ENCODE peak calls at places on chromosomes 2 and 18, in nine cellular contexts. One of them, this sample, is unnamed.

GRCh38 chr2:52269696-52270485 is 1238.0 kb upstream of the NRXN1 start:
- DNase-seq in kidney glomerular epithelial cell: no peak
- DNase-seq in T-helper 17 cell: no peak
- DNase-seq in stimulated activated CD4-positive, alpha-beta T cell treated with anti-CD3 and anti-CD28 coated beads, Interleukin-12 subunit alpha, Interleukin-12 subunit beta, amount 100 ng/mL, for 24 hours: no peak
- DNase-seq in activated naive CD8-positive, alpha-beta T cell treated with anti-CD3 and anti-CD28 coated beads, Interleukin-2, amount 50 U/mL, for 24 hours: no peak
- DNase-seq in B cell: no peak
- DNase-seq in T-cell: no peak
- DNase-seq in CD4-positive, alpha-beta T cell: no peak
- DNase-seq in A172: no peak
- DNase-seq in this sample: no peak

GRCh38 chr2:23478087-23478932 is 93.3 kb downstream of the KLHL29 start:
- DNase-seq in kidney glomerular epithelial cell: no peak
- DNase-seq in T-helper 17 cell: no peak
- DNase-seq in stimulated activated CD4-positive, alpha-beta T cell treated with anti-CD3 and anti-CD28 coated beads, Interleukin-12 subunit alpha, Interleukin-12 subunit beta, amount 100 ng/mL, for 24 hours: no peak
- DNase-seq in activated naive CD8-positive, alpha-beta T cell treated with anti-CD3 and anti-CD28 coated beads, Interleukin-2, amount 50 U/mL, for 24 hours: no peak
- DNase-seq in B cell: no peak
- DNase-seq in T-cell: no peak
- DNase-seq in CD4-positive, alpha-beta T cell: no peak
- DNase-seq in A172: no peak
- DNase-seq in this sample: peak

GRCh38 chr2:121063471-121063870 is 221.5 kb downstream of the TFCP2L1 start:
- DNase-seq in kidney glomerular epithelial cell: no peak
- DNase-seq in T-helper 17 cell: no peak
- DNase-seq in stimulated activated CD4-positive, alpha-beta T cell treated with anti-CD3 and anti-CD28 coated beads, Interleukin-12 subunit alpha, Interleukin-12 subunit beta, amount 100 ng/mL, for 24 hours: no peak
- DNase-seq in activated naive CD8-positive, alpha-beta T cell treated with anti-CD3 and anti-CD28 coated beads, Interleukin-2, amount 50 U/mL, for 24 hours: no peak
- DNase-seq in B cell: no peak
- DNase-seq in T-cell: no peak
- DNase-seq in CD4-positive, alpha-beta T cell: no peak
- DNase-seq in A172: no peak
- DNase-seq in this sample: no peak

GRCh38 chr18:11719621-11720020 is 30.6 kb downstream of the GNAL start:
- DNase-seq in kidney glomerular epithelial cell: no peak
- DNase-seq in T-helper 17 cell: no peak
- DNase-seq in stimulated activated CD4-positive, alpha-beta T cell treated with anti-CD3 and anti-CD28 coated beads, Interleukin-12 subunit alpha, Interleukin-12 subunit beta, amount 100 ng/mL, for 24 hours: no peak
- DNase-seq in activated naive CD8-positive, alpha-beta T cell treated with anti-CD3 and anti-CD28 coated beads, Interleukin-2, amount 50 U/mL, for 24 hours: no peak
- DNase-seq in B cell: no peak
- DNase-seq in T-cell: no peak
- DNase-seq in CD4-positive, alpha-beta T cell: no peak
- DNase-seq in A172: no peak
- DNase-seq in this sample: no peak

GRCh38 chr2:213306320-213306942 is 22.2 kb downstream of the SPAG16 start:
- DNase-seq in kidney glomerular epithelial cell: no peak
- DNase-seq in T-helper 17 cell: no peak
- DNase-seq in stimulated activated CD4-positive, alpha-beta T cell treated with anti-CD3 and anti-CD28 coated beads, Interleukin-12 subunit alpha, Interleukin-12 subunit beta, amount 100 ng/mL, for 24 hours: no peak
- DNase-seq in activated naive CD8-positive, alpha-beta T cell treated with anti-CD3 and anti-CD28 coated beads, Interleukin-2, amount 50 U/mL, for 24 hours: no peak
- DNase-seq in B cell: no peak
- DNase-seq in T-cell: no peak
- DNase-seq in CD4-positive, alpha-beta T cell: no peak
- DNase-seq in A172: peak
- DNase-seq in this sample: peak

GRCh38 chr2:173830169-173830568 is 135.0 kb downstream of the SP3 start:
- DNase-seq in kidney glomerular epithelial cell: no peak
- DNase-seq in T-helper 17 cell: no peak
- DNase-seq in stimulated activated CD4-positive, alpha-beta T cell treated with anti-CD3 and anti-CD28 coated beads, Interleukin-12 subunit alpha, Interleukin-12 subunit beta, amount 100 ng/mL, for 24 hours: no peak
- DNase-seq in activated naive CD8-positive, alpha-beta T cell treated with anti-CD3 and anti-CD28 coated beads, Interleukin-2, amount 50 U/mL, for 24 hours: no peak
- DNase-seq in B cell: no peak
- DNase-seq in T-cell: no peak
- DNase-seq in CD4-positive, alpha-beta T cell: no peak
- DNase-seq in A172: no peak
- DNase-seq in this sample: no peak

GRCh38 chr2:59413751-59414570 is 1139.5 kb downstream of the BCL11A start:
- DNase-seq in kidney glomerular epithelial cell: no peak
- DNase-seq in T-helper 17 cell: no peak
- DNase-seq in stimulated activated CD4-positive, alpha-beta T cell treated with anti-CD3 and anti-CD28 coated beads, Interleukin-12 subunit alpha, Interleukin-12 subunit beta, amount 100 ng/mL, for 24 hours: no peak
- DNase-seq in activated naive CD8-positive, alpha-beta T cell treated with anti-CD3 and anti-CD28 coated beads, Interleukin-2, amount 50 U/mL, for 24 hours: no peak
- DNase-seq in B cell: no peak
- DNase-seq in T-cell: no peak
- DNase-seq in CD4-positive, alpha-beta T cell: no peak
- DNase-seq in A172: no peak
- DNase-seq in this sample: no peak

GRCh38 chr2:176533505-176534193 is 264.4 kb downstream of the MTX2 start:
- DNase-seq in kidney glomerular epithelial cell: no peak
- DNase-seq in T-helper 17 cell: no peak
- DNase-seq in stimulated activated CD4-positive, alpha-beta T cell treated with anti-CD3 and anti-CD28 coated beads, Interleukin-12 subunit alpha, Interleukin-12 subunit beta, amount 100 ng/mL, for 24 hours: no peak
- DNase-seq in activated naive CD8-positive, alpha-beta T cell treated with anti-CD3 and anti-CD28 coated beads, Interleukin-2, amount 50 U/mL, for 24 hours: no peak
- DNase-seq in B cell: no peak
- DNase-seq in T-cell: no peak
- DNase-seq in CD4-positive, alpha-beta T cell: no peak
- DNase-seq in A172: no peak
- DNase-seq in this sample: no peak

GRCh38 chr2:43174368-43175186 is 51.8 kb downstream of the ZFP36L2 start:
- DNase-seq in kidney glomerular epithelial cell: no peak
- DNase-seq in T-helper 17 cell: peak
- DNase-seq in stimulated activated CD4-positive, alpha-beta T cell treated with anti-CD3 and anti-CD28 coated beads, Interleukin-12 subunit alpha, Interleukin-12 subunit beta, amount 100 ng/mL, for 24 hours: peak
- DNase-seq in activated naive CD8-positive, alpha-beta T cell treated with anti-CD3 and anti-CD28 coated beads, Interleukin-2, amount 50 U/mL, for 24 hours: peak
- DNase-seq in B cell: peak
- DNase-seq in T-cell: peak
- DNase-seq in CD4-positive, alpha-beta T cell: peak
- DNase-seq in A172: no peak
- DNase-seq in this sample: no peak

GRCh38 chr2:179218848-179219594 is 45.6 kb downstream of the SESTD1 start:
- DNase-seq in kidney glomerular epithelial cell: peak
- DNase-seq in T-helper 17 cell: no peak
- DNase-seq in stimulated activated CD4-positive, alpha-beta T cell treated with anti-CD3 and anti-CD28 coated beads, Interleukin-12 subunit alpha, Interleukin-12 subunit beta, amount 100 ng/mL, for 24 hours: peak
- DNase-seq in activated naive CD8-positive, alpha-beta T cell treated with anti-CD3 and anti-CD28 coated beads, Interleukin-2, amount 50 U/mL, for 24 hours: peak
- DNase-seq in B cell: peak
- DNase-seq in T-cell: peak
- DNase-seq in CD4-positive, alpha-beta T cell: peak
- DNase-seq in A172: peak
- DNase-seq in this sample: no peak

GRCh38 chr2:18771212-18771611 is 181.8 kb upstream of the NT5C1B start:
- DNase-seq in kidney glomerular epithelial cell: peak
- DNase-seq in T-helper 17 cell: no peak
- DNase-seq in stimulated activated CD4-positive, alpha-beta T cell treated with anti-CD3 and anti-CD28 coated beads, Interleukin-12 subunit alpha, Interleukin-12 subunit beta, amount 100 ng/mL, for 24 hours: no peak
- DNase-seq in activated naive CD8-positive, alpha-beta T cell treated with anti-CD3 and anti-CD28 coated beads, Interleukin-2, amount 50 U/mL, for 24 hours: no peak
- DNase-seq in B cell: no peak
- DNase-seq in T-cell: no peak
- DNase-seq in CD4-positive, alpha-beta T cell: no peak
- DNase-seq in A172: peak
- DNase-seq in this sample: no peak

GRCh38 chr2:102975996-102976636 is 214.3 kb downstream of the TMEM182 start:
- DNase-seq in kidney glomerular epithelial cell: peak
- DNase-seq in T-helper 17 cell: no peak
- DNase-seq in stimulated activated CD4-positive, alpha-beta T cell treated with anti-CD3 and anti-CD28 coated beads, Interleukin-12 subunit alpha, Interleukin-12 subunit beta, amount 100 ng/mL, for 24 hours: no peak
- DNase-seq in activated naive CD8-positive, alpha-beta T cell treated with anti-CD3 and anti-CD28 coated beads, Interleukin-2, amount 50 U/mL, for 24 hours: no peak
- DNase-seq in B cell: no peak
- DNase-seq in T-cell: no peak
- DNase-seq in CD4-positive, alpha-beta T cell: no peak
- DNase-seq in A172: no peak
- DNase-seq in this sample: no peak

GRCh38 chr2:314561-315336 is 26.9 kb upstream of the ALKAL2 start:
- DNase-seq in kidney glomerular epithelial cell: no peak
- DNase-seq in T-helper 17 cell: no peak
- DNase-seq in stimulated activated CD4-positive, alpha-beta T cell treated with anti-CD3 and anti-CD28 coated beads, Interleukin-12 subunit alpha, Interleukin-12 subunit beta, amount 100 ng/mL, for 24 hours: no peak
- DNase-seq in activated naive CD8-positive, alpha-beta T cell treated with anti-CD3 and anti-CD28 coated beads, Interleukin-2, amount 50 U/mL, for 24 hours: no peak
- DNase-seq in B cell: no peak
- DNase-seq in T-cell: no peak
- DNase-seq in CD4-positive, alpha-beta T cell: no peak
- DNase-seq in A172: no peak
- DNase-seq in this sample: no peak

GRCh38 chr2:25369876-25370275 is 28.2 kb upstream of the DNMT3A start:
- DNase-seq in kidney glomerular epithelial cell: no peak
- DNase-seq in T-helper 17 cell: no peak
- DNase-seq in stimulated activated CD4-positive, alpha-beta T cell treated with anti-CD3 and anti-CD28 coated beads, Interleukin-12 subunit alpha, Interleukin-12 subunit beta, amount 100 ng/mL, for 24 hours: no peak
- DNase-seq in activated naive CD8-positive, alpha-beta T cell treated with anti-CD3 and anti-CD28 coated beads, Interleukin-2, amount 50 U/mL, for 24 hours: no peak
- DNase-seq in B cell: no peak
- DNase-seq in T-cell: no peak
- DNase-seq in CD4-positive, alpha-beta T cell: no peak
- DNase-seq in A172: no peak
- DNase-seq in this sample: peak

GRCh38 chr2:127157651-127158460 is 50.9 kb upstream of the BIN1 start:
- DNase-seq in kidney glomerular epithelial cell: no peak
- DNase-seq in T-helper 17 cell: no peak
- DNase-seq in stimulated activated CD4-positive, alpha-beta T cell treated with anti-CD3 and anti-CD28 coated beads, Interleukin-12 subunit alpha, Interleukin-12 subunit beta, amount 100 ng/mL, for 24 hours: no peak
- DNase-seq in activated naive CD8-positive, alpha-beta T cell treated with anti-CD3 and anti-CD28 coated beads, Interleukin-2, amount 50 U/mL, for 24 hours: no peak
- DNase-seq in B cell: no peak
- DNase-seq in T-cell: no peak
- DNase-seq in CD4-positive, alpha-beta T cell: no peak
- DNase-seq in A172: no peak
- DNase-seq in this sample: no peak

GRCh38 chr2:118643286-118643685 is 204.2 kb downstream of the EN1 start:
- DNase-seq in kidney glomerular epithelial cell: no peak
- DNase-seq in T-helper 17 cell: no peak
- DNase-seq in stimulated activated CD4-positive, alpha-beta T cell treated with anti-CD3 and anti-CD28 coated beads, Interleukin-12 subunit alpha, Interleukin-12 subunit beta, amount 100 ng/mL, for 24 hours: no peak
- DNase-seq in activated naive CD8-positive, alpha-beta T cell treated with anti-CD3 and anti-CD28 coated beads, Interleukin-2, amount 50 U/mL, for 24 hours: no peak
- DNase-seq in B cell: no peak
- DNase-seq in T-cell: no peak
- DNase-seq in CD4-positive, alpha-beta T cell: no peak
- DNase-seq in A172: no peak
- DNase-seq in this sample: no peak

GRCh38 chr2:101103846-101104245 is 47.3 kb downstream of the TBC1D8 start:
- DNase-seq in kidney glomerular epithelial cell: no peak
- DNase-seq in T-helper 17 cell: no peak
- DNase-seq in stimulated activated CD4-positive, alpha-beta T cell treated with anti-CD3 and anti-CD28 coated beads, Interleukin-12 subunit alpha, Interleukin-12 subunit beta, amount 100 ng/mL, for 24 hours: no peak
- DNase-seq in activated naive CD8-positive, alpha-beta T cell treated with anti-CD3 and anti-CD28 coated beads, Interleukin-2, amount 50 U/mL, for 24 hours: no peak
- DNase-seq in B cell: no peak
- DNase-seq in T-cell: no peak
- DNase-seq in CD4-positive, alpha-beta T cell: no peak
- DNase-seq in A172: no peak
- DNase-seq in this sample: no peak

GRCh38 chr2:232386490-232386739 is 7.9 kb downstream of the ALPP start:
- DNase-seq in kidney glomerular epithelial cell: no peak
- DNase-seq in T-helper 17 cell: no peak
- DNase-seq in stimulated activated CD4-positive, alpha-beta T cell treated with anti-CD3 and anti-CD28 coated beads, Interleukin-12 subunit alpha, Interleukin-12 subunit beta, amount 100 ng/mL, for 24 hours: no peak
- DNase-seq in activated naive CD8-positive, alpha-beta T cell treated with anti-CD3 and anti-CD28 coated beads, Interleukin-2, amount 50 U/mL, for 24 hours: no peak
- DNase-seq in B cell: no peak
- DNase-seq in T-cell: no peak
- DNase-seq in CD4-positive, alpha-beta T cell: no peak
- DNase-seq in A172: no peak
- DNase-seq in this sample: peak

GRCh38 chr2:96324716-96325037 is 440 bp upstream of the ITPRIPL1 start:
- DNase-seq in kidney glomerular epithelial cell: no peak
- DNase-seq in T-helper 17 cell: no peak
- DNase-seq in stimulated activated CD4-positive, alpha-beta T cell treated with anti-CD3 and anti-CD28 coated beads, Interleukin-12 subunit alpha, Interleukin-12 subunit beta, amount 100 ng/mL, for 24 hours: no peak
- DNase-seq in activated naive CD8-positive, alpha-beta T cell treated with anti-CD3 and anti-CD28 coated beads, Interleukin-2, amount 50 U/mL, for 24 hours: peak
- DNase-seq in B cell: no peak
- DNase-seq in T-cell: no peak
- DNase-seq in CD4-positive, alpha-beta T cell: no peak
- DNase-seq in A172: no peak
- DNase-seq in this sample: no peak

GRCh38 chr2:174235680-174236079 is 12.7 kb downstream of the OLA1 start:
- DNase-seq in kidney glomerular epithelial cell: no peak
- DNase-seq in T-helper 17 cell: no peak
- DNase-seq in stimulated activated CD4-positive, alpha-beta T cell treated with anti-CD3 and anti-CD28 coated beads, Interleukin-12 subunit alpha, Interleukin-12 subunit beta, amount 100 ng/mL, for 24 hours: no peak
- DNase-seq in activated naive CD8-positive, alpha-beta T cell treated with anti-CD3 and anti-CD28 coated beads, Interleukin-2, amount 50 U/mL, for 24 hours: no peak
- DNase-seq in B cell: no peak
- DNase-seq in T-cell: no peak
- DNase-seq in CD4-positive, alpha-beta T cell: no peak
- DNase-seq in A172: no peak
- DNase-seq in this sample: no peak

GRCh38 chr18:58175122-58175687 is 131.2 kb downstream of the NEDD4L start:
- DNase-seq in kidney glomerular epithelial cell: no peak
- DNase-seq in T-helper 17 cell: no peak
- DNase-seq in stimulated activated CD4-positive, alpha-beta T cell treated with anti-CD3 and anti-CD28 coated beads, Interleukin-12 subunit alpha, Interleukin-12 subunit beta, amount 100 ng/mL, for 24 hours: no peak
- DNase-seq in activated naive CD8-positive, alpha-beta T cell treated with anti-CD3 and anti-CD28 coated beads, Interleukin-2, amount 50 U/mL, for 24 hours: no peak
- DNase-seq in B cell: no peak
- DNase-seq in T-cell: no peak
- DNase-seq in CD4-positive, alpha-beta T cell: no peak
- DNase-seq in A172: no peak
- DNase-seq in this sample: no peak

GRCh38 chr18:72542993-72543361 is 1.2 kb downstream of the CBLN2 start:
- DNase-seq in kidney glomerular epithelial cell: no peak
- DNase-seq in T-helper 17 cell: no peak
- DNase-seq in stimulated activated CD4-positive, alpha-beta T cell treated with anti-CD3 and anti-CD28 coated beads, Interleukin-12 subunit alpha, Interleukin-12 subunit beta, amount 100 ng/mL, for 24 hours: no peak
- DNase-seq in activated naive CD8-positive, alpha-beta T cell treated with anti-CD3 and anti-CD28 coated beads, Interleukin-2, amount 50 U/mL, for 24 hours: no peak
- DNase-seq in B cell: peak
- DNase-seq in T-cell: no peak
- DNase-seq in CD4-positive, alpha-beta T cell: no peak
- DNase-seq in A172: no peak
- DNase-seq in this sample: no peak

GRCh38 chr18:48723837-48724236 is 185.0 kb downstream of the CTIF start:
- DNase-seq in kidney glomerular epithelial cell: no peak
- DNase-seq in T-helper 17 cell: no peak
- DNase-seq in stimulated activated CD4-positive, alpha-beta T cell treated with anti-CD3 and anti-CD28 coated beads, Interleukin-12 subunit alpha, Interleukin-12 subunit beta, amount 100 ng/mL, for 24 hours: no peak
- DNase-seq in activated naive CD8-positive, alpha-beta T cell treated with anti-CD3 and anti-CD28 coated beads, Interleukin-2, amount 50 U/mL, for 24 hours: no peak
- DNase-seq in B cell: no peak
- DNase-seq in T-cell: no peak
- DNase-seq in CD4-positive, alpha-beta T cell: no peak
- DNase-seq in A172: no peak
- DNase-seq in this sample: no peak

GRCh38 chr18:3119401-3120323 is 100.1 kb downstream of the MYOM1 start:
- DNase-seq in kidney glomerular epithelial cell: no peak
- DNase-seq in T-helper 17 cell: no peak
- DNase-seq in stimulated activated CD4-positive, alpha-beta T cell treated with anti-CD3 and anti-CD28 coated beads, Interleukin-12 subunit alpha, Interleukin-12 subunit beta, amount 100 ng/mL, for 24 hours: no peak
- DNase-seq in activated naive CD8-positive, alpha-beta T cell treated with anti-CD3 and anti-CD28 coated beads, Interleukin-2, amount 50 U/mL, for 24 hours: no peak
- DNase-seq in B cell: no peak
- DNase-seq in T-cell: no peak
- DNase-seq in CD4-positive, alpha-beta T cell: no peak
- DNase-seq in A172: no peak
- DNase-seq in this sample: no peak

GRCh38 chr18:76426738-76427305 is 68.2 kb downstream of the ZNF516 start:
- DNase-seq in kidney glomerular epithelial cell: no peak
- DNase-seq in T-helper 17 cell: no peak
- DNase-seq in stimulated activated CD4-positive, alpha-beta T cell treated with anti-CD3 and anti-CD28 coated beads, Interleukin-12 subunit alpha, Interleukin-12 subunit beta, amount 100 ng/mL, for 24 hours: no peak
- DNase-seq in activated naive CD8-positive, alpha-beta T cell treated with anti-CD3 and anti-CD28 coated beads, Interleukin-2, amount 50 U/mL, for 24 hours: peak
- DNase-seq in B cell: no peak
- DNase-seq in T-cell: no peak
- DNase-seq in CD4-positive, alpha-beta T cell: no peak
- DNase-seq in A172: no peak
- DNase-seq in this sample: peak

GRCh38 chr2:85607268-85608215 is 4.3 kb downstream of the C2orf68 start:
- DNase-seq in kidney glomerular epithelial cell: no peak
- DNase-seq in T-helper 17 cell: no peak
- DNase-seq in stimulated activated CD4-positive, alpha-beta T cell treated with anti-CD3 and anti-CD28 coated beads, Interleukin-12 subunit alpha, Interleukin-12 subunit beta, amount 100 ng/mL, for 24 hours: no peak
- DNase-seq in activated naive CD8-positive, alpha-beta T cell treated with anti-CD3 and anti-CD28 coated beads, Interleukin-2, amount 50 U/mL, for 24 hours: no peak
- DNase-seq in B cell: no peak
- DNase-seq in T-cell: no peak
- DNase-seq in CD4-positive, alpha-beta T cell: no peak
- DNase-seq in A172: no peak
- DNase-seq in this sample: no peak

This sample was measured in upper lobe of right lung.